ENCODE peak calls at places on chromosomes 12 and 14, in nine cellular contexts. One of them, this sample, is unnamed.

GRCh38 chr14:73576391-73576790 is 7.4 kb downstream of the ACOT2 start:
- DNase-seq in adipocyte: no peak
- DNase-seq in sigmoid colon: no peak
- DNase-seq in uterus: no peak
- DNase-seq in left lung: no peak
- DNase-seq in DND-41: no peak
- DNase-seq in HepG2: no peak
- DNase-seq in ovary: no peak
- DNase-seq in PC-3: peak; percentile 37
- DNase-seq in this sample: no peak

GRCh38 chr12:47982311-47982710 is 18.9 kb downstream of the TMEM106C start:
- DNase-seq in adipocyte: no peak
- DNase-seq in sigmoid colon: no peak
- DNase-seq in uterus: no peak
- DNase-seq in left lung: no peak
- DNase-seq in DND-41: no peak
- DNase-seq in HepG2: no peak
- DNase-seq in ovary: no peak
- DNase-seq in PC-3: no peak
- DNase-seq in this sample: no peak

GRCh38 chr12:75951399-75952228 is 80.0 kb downstream of the PHLDA1 start:
- DNase-seq in adipocyte: no peak
- DNase-seq in sigmoid colon: no peak
- DNase-seq in uterus: no peak
- DNase-seq in left lung: no peak
- DNase-seq in DND-41: no peak
- DNase-seq in HepG2: no peak
- DNase-seq in ovary: no peak
- DNase-seq in PC-3: peak; percentile 78
- DNase-seq in this sample: no peak

GRCh38 chr12:25458047-25458552 is 95.0 kb downstream of the LMNTD1 start:
- DNase-seq in adipocyte: peak; percentile 95
- DNase-seq in sigmoid colon: no peak
- DNase-seq in uterus: no peak
- DNase-seq in left lung: no peak
- DNase-seq in DND-41: no peak
- DNase-seq in HepG2: peak; percentile 7
- DNase-seq in ovary: no peak
- DNase-seq in PC-3: peak; percentile 93
- DNase-seq in this sample: no peak

GRCh38 chr12:49264466-49264872 is 413 bp upstream of the TUBA1C start:
- DNase-seq in adipocyte: peak; percentile 69
- DNase-seq in sigmoid colon: no peak
- DNase-seq in uterus: no peak
- DNase-seq in left lung: no peak
- DNase-seq in DND-41: no peak
- DNase-seq in HepG2: no peak
- DNase-seq in ovary: no peak
- DNase-seq in PC-3: no peak
- DNase-seq in this sample: no peak

GRCh38 chr12:118183711-118184110 is 47.8 kb downstream of the PEBP1 start:
- DNase-seq in adipocyte: no peak
- DNase-seq in sigmoid colon: no peak
- DNase-seq in uterus: no peak
- DNase-seq in left lung: no peak
- DNase-seq in DND-41: no peak
- DNase-seq in HepG2: no peak
- DNase-seq in ovary: no peak
- DNase-seq in PC-3: peak; percentile 30
- DNase-seq in this sample: no peak

GRCh38 chr12:79891506-79892162 is 43.3 kb downstream of the PPP1R12A start:
- DNase-seq in adipocyte: no peak
- DNase-seq in sigmoid colon: no peak
- DNase-seq in uterus: no peak
- DNase-seq in left lung: no peak
- DNase-seq in DND-41: no peak
- DNase-seq in HepG2: no peak
- DNase-seq in ovary: no peak
- DNase-seq in PC-3: no peak
- DNase-seq in this sample: no peak

GRCh38 chr12:93229494-93230310 is 148.0 kb upstream of the NUDT4 start:
- DNase-seq in adipocyte: peak; percentile 94
- DNase-seq in sigmoid colon: no peak
- DNase-seq in uterus: no peak
- DNase-seq in left lung: no peak
- DNase-seq in DND-41: no peak
- DNase-seq in HepG2: peak; percentile 48
- DNase-seq in ovary: no peak
- DNase-seq in PC-3: peak; percentile 94
- DNase-seq in this sample: no peak

GRCh38 chr12:111074965-111075364 is 154.6 kb upstream of the MYL2 start:
- DNase-seq in adipocyte: no peak
- DNase-seq in sigmoid colon: no peak
- DNase-seq in uterus: no peak
- DNase-seq in left lung: no peak
- DNase-seq in DND-41: no peak
- DNase-seq in HepG2: no peak
- DNase-seq in ovary: no peak
- DNase-seq in PC-3: no peak
- DNase-seq in this sample: no peak

GRCh38 chr14:44109041-44109440 is 398.0 kb downstream of the FSCB start:
- DNase-seq in adipocyte: no peak
- DNase-seq in sigmoid colon: no peak
- DNase-seq in uterus: no peak
- DNase-seq in left lung: no peak
- DNase-seq in DND-41: no peak
- DNase-seq in HepG2: no peak
- DNase-seq in ovary: no peak
- DNase-seq in PC-3: no peak
- DNase-seq in this sample: no peak

GRCh38 chr12:30806989-30807694 is 52.4 kb upstream of the CAPRIN2 start:
- DNase-seq in adipocyte: peak; percentile 88
- DNase-seq in sigmoid colon: no peak
- DNase-seq in uterus: peak; percentile 33
- DNase-seq in left lung: no peak
- DNase-seq in DND-41: peak; percentile 16
- DNase-seq in HepG2: peak; percentile 54
- DNase-seq in ovary: no peak
- DNase-seq in PC-3: peak; percentile 80
- DNase-seq in this sample: no peak

GRCh38 chr12:89353188-89353822 is 1.0 kb upstream of the DUSP6 start:
- DNase-seq in adipocyte: peak; percentile 86
- DNase-seq in sigmoid colon: peak; percentile 86
- DNase-seq in uterus: peak; percentile 52
- DNase-seq in left lung: peak; percentile 80
- DNase-seq in DND-41: peak; percentile 67
- DNase-seq in HepG2: peak; percentile 89
- DNase-seq in ovary: peak; percentile 57
- DNase-seq in PC-3: peak; percentile 67
- DNase-seq in this sample: peak; percentile 28

GRCh38 chr12:20624718-20625117 is 70.4 kb upstream of the SLCO1C1 start:
- DNase-seq in adipocyte: peak; percentile 42
- DNase-seq in sigmoid colon: no peak
- DNase-seq in uterus: no peak
- DNase-seq in left lung: no peak
- DNase-seq in DND-41: no peak
- DNase-seq in HepG2: peak; percentile 56
- DNase-seq in ovary: no peak
- DNase-seq in PC-3: peak; percentile 43
- DNase-seq in this sample: no peak

GRCh38 chr12:120474092-120474960 is 4.8 kb upstream of the SRSF9 start:
- DNase-seq in adipocyte: peak; percentile 67
- DNase-seq in sigmoid colon: no peak
- DNase-seq in uterus: peak; percentile 53
- DNase-seq in left lung: no peak
- DNase-seq in DND-41: no peak
- DNase-seq in HepG2: no peak
- DNase-seq in ovary: no peak
- DNase-seq in PC-3: peak; percentile 99
- DNase-seq in this sample: no peak

GRCh38 chr14:61644834-61645233 is 50.5 kb upstream of the HIF1A start:
- DNase-seq in adipocyte: peak; percentile 51
- DNase-seq in sigmoid colon: no peak
- DNase-seq in uterus: no peak
- DNase-seq in left lung: no peak
- DNase-seq in DND-41: no peak
- DNase-seq in HepG2: no peak
- DNase-seq in ovary: no peak
- DNase-seq in PC-3: peak; percentile 53
- DNase-seq in this sample: no peak

GRCh38 chr12:15700595-15700994 is 88.6 kb downstream of the EPS8 start:
- DNase-seq in adipocyte: peak; percentile 86
- DNase-seq in sigmoid colon: no peak
- DNase-seq in uterus: no peak
- DNase-seq in left lung: no peak
- DNase-seq in DND-41: no peak
- DNase-seq in HepG2: no peak
- DNase-seq in ovary: no peak
- DNase-seq in PC-3: peak; percentile 79
- DNase-seq in this sample: no peak

GRCh38 chr12:45540661-45541341 is 188.7 kb upstream of the ARID2 start:
- DNase-seq in adipocyte: no peak
- DNase-seq in sigmoid colon: no peak
- DNase-seq in uterus: no peak
- DNase-seq in left lung: no peak
- DNase-seq in DND-41: no peak
- DNase-seq in HepG2: no peak
- DNase-seq in ovary: no peak
- DNase-seq in PC-3: no peak
- DNase-seq in this sample: no peak

GRCh38 chr12:647039-647712 is 16.1 kb downstream of the NINJ2 start:
- DNase-seq in adipocyte: no peak
- DNase-seq in sigmoid colon: peak; percentile 26
- DNase-seq in uterus: no peak
- DNase-seq in left lung: no peak
- DNase-seq in DND-41: no peak
- DNase-seq in HepG2: no peak
- DNase-seq in ovary: no peak
- DNase-seq in PC-3: no peak
- DNase-seq in this sample: no peak
- H3K4me1 ChIP-seq in adipocyte: peaks cover 46% of the 10 kb centered on the region
- H3K4me1 ChIP-seq in sigmoid colon: peaks cover 39% of the 10 kb centered on the region
- H3K4me1 ChIP-seq in uterus: peaks cover 8% of the 10 kb centered on the region
- H3K4me1 ChIP-seq in left lung: peaks cover 52% of the 10 kb centered on the region
- H3K4me1 ChIP-seq in DND-41: peaks cover 18% of the 10 kb centered on the region
- H3K4me1 ChIP-seq in HepG2: peaks cover 61% of the 10 kb centered on the region
- H3K4me1 ChIP-seq in ovary: peaks cover 19% of the 10 kb centered on the region
- H3K4me1 ChIP-seq in PC-3: peaks cover 17% of the 10 kb centered on the region
- H3K4me1 ChIP-seq in this sample: peaks cover 15% of the 10 kb centered on the region

GRCh38 chr14:103870144-103870876 is 22.9 kb upstream of the PPP1R13B start:
- DNase-seq in adipocyte: no peak
- DNase-seq in sigmoid colon: no peak
- DNase-seq in uterus: no peak
- DNase-seq in left lung: no peak
- DNase-seq in DND-41: no peak
- DNase-seq in HepG2: no peak
- DNase-seq in ovary: no peak
- DNase-seq in PC-3: no peak
- DNase-seq in this sample: no peak
- H3K4me1 ChIP-seq in adipocyte: no peaks in the 10 kb centered on the region
- H3K4me1 ChIP-seq in sigmoid colon: peaks cover 10% of the 10 kb centered on the region
- H3K4me1 ChIP-seq in uterus: no peaks in the 10 kb centered on the region
- H3K4me1 ChIP-seq in left lung: peaks cover 29% of the 10 kb centered on the region
- H3K4me1 ChIP-seq in DND-41: no peaks in the 10 kb centered on the region
- H3K4me1 ChIP-seq in HepG2: peaks cover 64% of the 10 kb centered on the region
- H3K4me1 ChIP-seq in ovary: no peaks in the 10 kb centered on the region
- H3K4me1 ChIP-seq in PC-3: no peaks in the 10 kb centered on the region
- H3K4me1 ChIP-seq in this sample: peaks cover 26% of the 10 kb centered on the region

GRCh38 chr12:64674367-64674922 is 64.2 kb downstream of the RASSF3 start:
- DNase-seq in adipocyte: no peak
- DNase-seq in sigmoid colon: no peak
- DNase-seq in uterus: no peak
- DNase-seq in left lung: no peak
- DNase-seq in DND-41: peak; percentile 33
- DNase-seq in HepG2: no peak
- DNase-seq in ovary: no peak
- DNase-seq in PC-3: no peak
- DNase-seq in this sample: peak; percentile 44
- H3K4me1 ChIP-seq in adipocyte: peaks cover 11% of the 10 kb centered on the region
- H3K4me1 ChIP-seq in sigmoid colon: peaks cover 88% of the 10 kb centered on the region
- H3K4me1 ChIP-seq in uterus: no peaks in the 10 kb centered on the region
- H3K4me1 ChIP-seq in left lung: peaks cover 100% of the 10 kb centered on the region
- H3K4me1 ChIP-seq in DND-41: peaks cover 50% of the 10 kb centered on the region
- H3K4me1 ChIP-seq in HepG2: peaks cover 66% of the 10 kb centered on the region
- H3K4me1 ChIP-seq in ovary: peaks cover 28% of the 10 kb centered on the region
- H3K4me1 ChIP-seq in PC-3: peaks cover 56% of the 10 kb centered on the region
- H3K4me1 ChIP-seq in this sample: peaks cover 91% of the 10 kb centered on the region

GRCh38 chr14:49971156-49972141 is 78.6 kb downstream of the ARF6 start:
- DNase-seq in adipocyte: peak; percentile 73
- DNase-seq in sigmoid colon: no peak
- DNase-seq in uterus: no peak
- DNase-seq in left lung: no peak
- DNase-seq in DND-41: no peak
- DNase-seq in HepG2: no peak
- DNase-seq in ovary: no peak
- DNase-seq in PC-3: peak; percentile 43
- DNase-seq in this sample: peak; percentile 53

GRCh38 chr14:49969961-49970360 is 77.1 kb downstream of the ARF6 start:
- DNase-seq in adipocyte: no peak
- DNase-seq in sigmoid colon: no peak
- DNase-seq in uterus: no peak
- DNase-seq in left lung: no peak
- DNase-seq in DND-41: no peak
- DNase-seq in HepG2: no peak
- DNase-seq in ovary: no peak
- DNase-seq in PC-3: no peak
- DNase-seq in this sample: no peak

GRCh38 chr14:49972840-49973239 is 80.0 kb downstream of the ARF6 start:
- DNase-seq in adipocyte: peak; percentile 85
- DNase-seq in sigmoid colon: no peak
- DNase-seq in uterus: peak; percentile 54
- DNase-seq in left lung: peak; percentile 71
- DNase-seq in DND-41: no peak
- DNase-seq in HepG2: peak; percentile 82
- DNase-seq in ovary: peak; percentile 46
- DNase-seq in PC-3: peak; percentile 97
- DNase-seq in this sample: peak; percentile 51

GRCh38 chr14:49970474-49971147 is 77.7 kb downstream of the ARF6 start:
- DNase-seq in adipocyte: peak; percentile 78
- DNase-seq in sigmoid colon: no peak
- DNase-seq in uterus: no peak
- DNase-seq in left lung: no peak
- DNase-seq in DND-41: no peak
- DNase-seq in HepG2: no peak
- DNase-seq in ovary: no peak
- DNase-seq in PC-3: no peak
- DNase-seq in this sample: no peak

DNA sequence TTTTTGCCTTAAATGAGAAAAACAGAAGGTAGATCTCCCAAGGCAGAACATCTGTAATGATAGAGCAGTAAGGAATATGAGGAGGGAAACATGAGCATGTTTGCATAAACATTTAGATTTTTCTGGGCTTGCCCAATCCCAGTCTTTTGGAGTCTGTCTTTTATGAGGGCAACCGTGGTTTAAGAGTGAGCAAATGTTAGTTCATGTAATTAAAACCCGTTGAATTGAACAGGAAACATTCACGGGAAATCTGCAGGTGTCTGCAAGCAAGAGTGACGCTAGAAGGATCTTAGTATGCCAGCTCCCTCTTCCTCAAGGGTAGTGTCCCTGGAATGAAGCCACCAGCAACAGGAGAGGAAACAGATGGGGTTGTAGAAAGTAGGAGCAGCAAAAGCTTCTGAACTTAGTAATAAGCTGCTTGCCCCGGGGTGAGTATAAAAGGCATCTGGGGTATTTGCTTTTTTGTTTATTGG is 79.4 kb downstream of the ARF6 start:
- DNase-seq in adipocyte: peak; percentile 77
- DNase-seq in sigmoid colon: no peak
- DNase-seq in uterus: peak; percentile 52
- DNase-seq in left lung: no peak
- DNase-seq in DND-41: no peak
- DNase-seq in HepG2: no peak
- DNase-seq in ovary: no peak
- DNase-seq in PC-3: peak; percentile 90
- DNase-seq in this sample: no peak
- H3K4me1 ChIP-seq in adipocyte: peaks cover 64% of the 10 kb centered on the region
- H3K4me1 ChIP-seq in sigmoid colon: peaks cover 36% of the 10 kb centered on the region
- H3K4me1 ChIP-seq in uterus: peaks cover 4% of the 10 kb centered on the region
- H3K4me1 ChIP-seq in left lung: peaks cover 57% of the 10 kb centered on the region
- H3K4me1 ChIP-seq in DND-41: no peaks in the 10 kb centered on the region
- H3K4me1 ChIP-seq in HepG2: peaks cover 79% of the 10 kb centered on the region
- H3K4me1 ChIP-seq in ovary: peaks cover 19% of the 10 kb centered on the region
- H3K4me1 ChIP-seq in PC-3: peaks cover 77% of the 10 kb centered on the region
- H3K4me1 ChIP-seq in this sample: peaks cover 49% of the 10 kb centered on the region